ENCODE peak calls at places on chromosomes 4 and X, in nine cellular contexts. X is lung microvascular endothelial cell, B is cardiac muscle cell, M is GM13976, P is BE2C, A is epithelial cell of esophagus, V is NCI-H1417 treated with DMSO at 0.1 percent for 48 hours, C is fibroblast of the conjunctiva, N is AG08396. I is an unnamed sample.

GRCh38 chrX:12360389-12360788 is 222.1 kb downstream of the FRMPD4 start:
- DNase-seq in X (peak), B (peak), M (no peak), P (no peak), A (peak), V (no peak), C (peak), N (no peak), I (no peak)

GRCh38 chr4:54800831-54801530 is 143.2 kb downstream of the KIT start:
- DNase-seq in X (no peak), B (no peak), M (no peak), P (no peak), A (no peak), V (no peak), C (no peak), N (no peak), I (no peak)

GRCh38 chrX:131762802-131763234 is 218.9 kb downstream of the OR13H1 start:
- DNase-seq in X (peak), B (no peak), M (peak), P (no peak), A (no peak), V (peak), C (peak), N (peak), I (no peak)

GRCh38 chr4:22019676-22020075 is 71.1 kb upstream of the KCNIP4 start:
- DNase-seq in X (no peak), B (peak), M (no peak), P (no peak), A (peak), V (no peak), C (peak), N (no peak), I (no peak)

GRCh38 chr4:113756005-113756410 is 5.5 kb downstream of the CAMK2D start:
- DNase-seq in X (peak), B (peak), M (peak), P (no peak), A (peak), V (no peak), C (peak), N (peak), I (peak)

GRCh38 chrX:22433292-22434070 is 160.8 kb downstream of the CBLL2 start:
- DNase-seq in X (no peak), B (no peak), M (no peak), P (peak), A (no peak), V (no peak), C (no peak), N (no peak), I (no peak)

GRCh38 chr4:54513741-54514140 is 144.0 kb upstream of the KIT start:
- DNase-seq in X (no peak), B (no peak), M (no peak), P (no peak), A (no peak), V (no peak), C (no peak), N (no peak), I (no peak)

GRCh38 chr4:72531768-72532290 is 37.2 kb downstream of the ADAMTS3 start:
- DNase-seq in X (no peak), B (no peak), M (no peak), P (no peak), A (peak), V (no peak), C (no peak), N (no peak), I (no peak)